ENCODE peak calls at places on chromosome 3, in four cellular contexts. B is GM06990, L is mesothelial cell of epicardium, C is adipocyte. T is an unnamed sample.

GRCh38 chr3:16990163-16990562 is 105.4 kb downstream of the PLCL2 start:
- DNase-seq in L (no peak), B (no peak), C (no peak), T (no peak)

GRCh38 chr3:46312996-46313395 is 40.9 kb upstream of the CCR2 start:
- DNase-seq in L (no peak), B (no peak), C (peak; percentile 7), T (no peak)

GRCh38 chr3:77296527-77296926 is 256.6 kb downstream of the ROBO2 start:
- DNase-seq in L (no peak), C (no peak), B (no peak), T (no peak)

GRCh38 chr3:45507820-45508317 is 86.7 kb upstream of the LIMD1 start:
- DNase-seq in B (no peak), L (no peak), C (peak; percentile 68), T (peak; percentile 42)

GRCh38 chr3:126982125-126982521 is 792 bp upstream of the PLXNA1 start:
- DNase-seq in C (no peak), B (no peak), L (no peak), T (no peak)

GRCh38 chr3:31399270-31399669 is 133.5 kb upstream of the STT3B start:
- DNase-seq in C (no peak), L (no peak), B (no peak), T (no peak)

GRCh38 chr3:149494022-149494758 is 19.7 kb downstream of the TM4SF4 start:
- DNase-seq in C (peak; percentile 89), L (peak; percentile 40), B (no peak), T (peak; percentile 77)

GRCh38 chr3:144746631-144747030 is 775.0 kb downstream of the DIPK2A start:
- DNase-seq in L (no peak), C (peak; percentile 7), B (no peak), T (no peak)

GRCh38 chr3:143810866-143811265 is 37.4 kb downstream of the SLC9A9 start:
- DNase-seq in B (no peak), C (no peak), L (no peak), T (no peak)

GRCh38 chr3:108312656-108313055 is 16.3 kb downstream of the HHLA2 start:
- DNase-seq in L (no peak), C (peak; percentile 72), B (no peak), T (no peak)

GRCh38 chr3:55467099-55467498 is 20.0 kb downstream of the WNT5A start:
- DNase-seq in B (no peak), C (peak; percentile 84), L (no peak), T (no peak)

GRCh38 chr3:39154323-39155021 is 1.1 kb upstream of the CSRNP1 start:
- DNase-seq in C (peak; percentile 20), B (no peak), L (no peak), T (no peak)

GRCh38 chr3:52055537-52056351 is 627 bp downstream of the DUSP7 start:
- DNase-seq in B (peak; percentile 80), C (peak; percentile 71), L (no peak), T (peak; percentile 52)

GRCh38 chr3:42685891-42686820 is 819 bp downstream of the KLHL40 start:
- DNase-seq in B (no peak), C (no peak), L (no peak), T (peak; percentile 12)

GRCh38 chr3:82133070-82133606 is 371.7 kb upstream of the GBE1 start:
- DNase-seq in C (peak; percentile 85), B (no peak), L (no peak), T (peak; percentile 26)

GRCh38 chr3:42080452-42080872 is 10.7 kb upstream of the TRAK1 start:
- DNase-seq in B (no peak), C (peak; percentile 75), L (no peak), T (no peak)

GRCh38 chr3:129119365-129120100 is 2.1 kb downstream of the RAB43 start:
- DNase-seq in B (no peak), C (no peak), L (no peak), T (no peak)

GRCh38 chr3:196080517-196080841 is 1.4 kb downstream of the TFRC start:
- DNase-seq in C (no peak), B (no peak), L (no peak), T (no peak)

GRCh38 chr3:171260899-171261298 is 199.3 kb downstream of the TNIK start:
- DNase-seq in C (no peak), B (no peak), L (no peak), T (no peak)

GRCh38 chr3:64341355-64341754 is 116.1 kb upstream of the PRICKLE2 start:
- DNase-seq in B (no peak), C (peak; percentile 45), L (no peak), T (no peak)

GRCh38 chr3:135261214-135261775 is 466.2 kb downstream of the EPHB1 start:
- DNase-seq in L (no peak), C (no peak), B (no peak), T (no peak)

GRCh38 chr3:13021141-13021933 is 51.9 kb downstream of the IQSEC1 start:
- DNase-seq in L (no peak), B (no peak), C (no peak), T (no peak)